ENCODE peak calls at places on chromosomes 3 and 15, in four cellular contexts. D, P, J and A are unnamed samples.

GRCh38 chr15:74245342-74245931 is 9.3 kb downstream of the CCDC33 start:
- DNase-seq in D (no peak), P (no peak), J (no peak), A (peak)

GRCh38 chr3:12644297-12644937 is 19.5 kb downstream of the RAF1 start:
- DNase-seq in D (no peak), P (no peak), J (peak), A (no peak)

GRCh38 chr15:91099616-91100560 is at the start of gene SV2B:
- DNase-seq in D (peak), P (no peak), J (no peak), A (peak)

GRCh38 chr3:50251220-50251619 is 15.2 kb downstream of the GNAI2 start:
- DNase-seq in D (no peak), P (no peak), J (peak), A (peak)

GRCh38 chr3:39291903-39292329 is 12.1 kb upstream of the CX3CR1 start:
- DNase-seq in D (peak), P (peak), J (peak), A (peak)

GRCh38 chr15:60575995-60576394 is 97.1 kb upstream of the ICE2 start:
- DNase-seq in D (no peak), P (no peak), J (peak), A (no peak)

GRCh38 chr3:132695422-132695821 is 26.8 kb downstream of the NPHP3 start:
- DNase-seq in D (no peak), P (no peak), J (no peak), A (no peak)

GRCh38 chr3:2657408-2657807 is 452.8 kb downstream of the IL5RA start:
- DNase-seq in D (no peak), P (no peak), J (peak), A (no peak)

GRCh38 chr15:69559440-69560215 is 107.0 kb downstream of the RPLP1 start:
- DNase-seq in D (no peak), P (no peak), J (no peak), A (no peak)

GRCh38 chr15:68433551-68433950 is 1.6 kb upstream of the ITGA11 start:
- DNase-seq in D (no peak), P (no peak), J (no peak), A (no peak)

GRCh38 chr3:154144825-154145465 is 23.8 kb downstream of the ARHGEF26 start:
- DNase-seq in D (no peak), P (no peak), J (no peak), A (no peak)

GRCh38 chr3:41683666-41684350 is 278.1 kb downstream of the ULK4 start:
- DNase-seq in D (no peak), P (no peak), J (no peak), A (no peak)

GRCh38 chr3:124969963-124970722 is 35.6 kb upstream of the MUC13 start:
- DNase-seq in D (no peak), P (no peak), J (no peak), A (no peak)

GRCh38 chr3:114714237-114714636 is 420.4 kb downstream of the TIGIT start:
- DNase-seq in D (no peak), P (no peak), J (no peak), A (no peak)

GRCh38 chr15:74482661-74483060 is 21.7 kb upstream of the UBL7 start:
- DNase-seq in D (no peak), P (no peak), J (no peak), A (no peak)

GRCh38 chr3:172084871-172085556 is 45.6 kb downstream of the FNDC3B start:
- DNase-seq in D (no peak), P (no peak), J (no peak), A (no peak)

GRCh38 chr3:150721285-150722130 is 17.8 kb upstream of the ERICH6 start:
- DNase-seq in D (no peak), P (no peak), J (peak), A (no peak)

GRCh38 chr3:29497282-29497681 is 216.4 kb downstream of the RBMS3 start:
- DNase-seq in D (no peak), P (no peak), J (no peak), A (no peak)

GRCh38 chr15:42065478-42065877 is 28.9 kb downstream of the PLA2G4D start:
- DNase-seq in D (no peak), P (no peak), J (no peak), A (no peak)

GRCh38 chr3:46372492-46373359 is 2.0 kb downstream of the CCR5 start:
- DNase-seq in D (no peak), P (no peak), J (no peak), A (no peak)